ENCODE peak calls at places on chromosomes 4 and X, in seven cellular contexts. One of them, this sample, is unnamed.

GRCh38 chr4:30721353-30722091 is 1.4 kb downstream of the PCDH7 start:
- DNase-seq in GM12878: no peak
- DNase-seq in HCT116: no peak
- DNase-seq in SK-N-SH: peak; percentile 86
- DNase-seq in K562: no peak
- DNase-seq in H1: no peak
- DNase-seq in HepG2: no peak
- DNase-seq in this sample: no peak

GRCh38 chr4:131296192-131296591 is 1852.9 kb upstream of the PCDH10 start:
- DNase-seq in GM12878: no peak
- DNase-seq in HCT116: no peak
- DNase-seq in SK-N-SH: no peak
- DNase-seq in K562: no peak
- DNase-seq in H1: no peak
- DNase-seq in HepG2: no peak
- DNase-seq in this sample: no peak

GRCh38 chr4:46648088-46648744 is 258.3 kb upstream of the GABRA2 start:
- DNase-seq in GM12878: no peak
- DNase-seq in HCT116: no peak
- DNase-seq in SK-N-SH: peak; percentile 26
- DNase-seq in K562: no peak
- DNase-seq in H1: peak; percentile 66
- DNase-seq in HepG2: peak; percentile 37
- DNase-seq in this sample: peak; percentile 91

GRCh38 chrX:133254666-133255065 is 36.5 kb upstream of the TFDP3 start:
- DNase-seq in GM12878: no peak
- DNase-seq in HCT116: no peak
- DNase-seq in SK-N-SH: no peak
- DNase-seq in K562: no peak
- DNase-seq in H1: no peak
- DNase-seq in HepG2: peak; percentile 20
- DNase-seq in this sample: no peak

GRCh38 chrX:107766470-107767140 is 9.0 kb downstream of the TSC22D3 start:
- DNase-seq in GM12878: no peak
- DNase-seq in HCT116: no peak
- DNase-seq in SK-N-SH: no peak
- DNase-seq in K562: no peak
- DNase-seq in H1: no peak
- DNase-seq in HepG2: no peak
- DNase-seq in this sample: no peak

GRCh38 chr4:103853627-103854026 is 133.8 kb upstream of the TACR3 start:
- DNase-seq in GM12878: no peak
- DNase-seq in HCT116: no peak
- DNase-seq in SK-N-SH: no peak
- DNase-seq in K562: no peak
- DNase-seq in H1: no peak
- DNase-seq in HepG2: no peak
- DNase-seq in this sample: no peak

GRCh38 chr4:153483432-153484418 is 17.6 kb downstream of the TMEM131L start:
- DNase-seq in GM12878: no peak
- DNase-seq in HCT116: no peak
- DNase-seq in SK-N-SH: no peak
- DNase-seq in K562: no peak
- DNase-seq in H1: no peak
- DNase-seq in HepG2: no peak
- DNase-seq in this sample: no peak

GRCh38 chr4:15164571-15164970 is 162.3 kb downstream of the CPEB2 start:
- DNase-seq in GM12878: no peak
- DNase-seq in HCT116: no peak
- DNase-seq in SK-N-SH: no peak
- DNase-seq in K562: no peak
- DNase-seq in H1: no peak
- DNase-seq in HepG2: no peak
- DNase-seq in this sample: no peak

GRCh38 chr4:150033109-150033508 is 45.1 kb upstream of the DCLK2 start:
- DNase-seq in GM12878: no peak
- DNase-seq in HCT116: no peak
- DNase-seq in SK-N-SH: no peak
- DNase-seq in K562: no peak
- DNase-seq in H1: no peak
- DNase-seq in HepG2: no peak
- DNase-seq in this sample: no peak

GRCh38 chrX:46576458-46576857 is 2.9 kb downstream of the CHST7 start:
- DNase-seq in GM12878: no peak
- DNase-seq in HCT116: no peak
- DNase-seq in SK-N-SH: no peak
- DNase-seq in K562: no peak
- DNase-seq in H1: no peak
- DNase-seq in HepG2: no peak
- DNase-seq in this sample: no peak

GRCh38 chr4:6687947-6688878 is 5.5 kb upstream of the S100P start:
- DNase-seq in GM12878: no peak
- DNase-seq in HCT116: no peak
- DNase-seq in SK-N-SH: no peak
- DNase-seq in K562: no peak
- DNase-seq in H1: no peak
- DNase-seq in HepG2: peak; percentile 57
- DNase-seq in this sample: peak; percentile 88

GRCh38 chrX:38662640-38663039 is 101.3 kb downstream of the TSPAN7 start:
- DNase-seq in GM12878: no peak
- DNase-seq in HCT116: no peak
- DNase-seq in SK-N-SH: no peak
- DNase-seq in K562: no peak
- DNase-seq in H1: no peak
- DNase-seq in HepG2: no peak
- DNase-seq in this sample: no peak

GRCh38 chrX:30504309-30504708 is 73.3 kb downstream of the TASL start:
- DNase-seq in GM12878: peak; percentile 5
- DNase-seq in HCT116: peak; percentile 16
- DNase-seq in SK-N-SH: peak; percentile 8
- DNase-seq in K562: peak; percentile 3
- DNase-seq in H1: no peak
- DNase-seq in HepG2: peak; percentile 20
- DNase-seq in this sample: peak; percentile 61

GRCh38 chr4:25484243-25484721 is 107.2 kb downstream of the ANAPC4 start:
- DNase-seq in GM12878: peak; percentile 5
- DNase-seq in HCT116: no peak
- DNase-seq in SK-N-SH: no peak
- DNase-seq in K562: no peak
- DNase-seq in H1: no peak
- DNase-seq in HepG2: no peak
- DNase-seq in this sample: no peak

GRCh38 chrX:47218920-47219815 is 687 bp downstream of the CDK16 start:
- DNase-seq in GM12878: no peak
- DNase-seq in HCT116: no peak
- DNase-seq in SK-N-SH: peak; percentile 71
- DNase-seq in K562: peak; percentile 68
- DNase-seq in H1: no peak
- DNase-seq in HepG2: no peak
- DNase-seq in this sample: no peak

GRCh38 chrX:128457674-128458073 is 405.5 kb upstream of the ACTRT1 start:
- DNase-seq in GM12878: no peak
- DNase-seq in HCT116: no peak
- DNase-seq in SK-N-SH: no peak
- DNase-seq in K562: no peak
- DNase-seq in H1: no peak
- DNase-seq in HepG2: no peak
- DNase-seq in this sample: no peak

GRCh38 chr4:41257901-41258300 is 1.2 kb downstream of the UCHL1 start:
- DNase-seq in GM12878: no peak
- DNase-seq in HCT116: no peak
- DNase-seq in SK-N-SH: peak; percentile 18
- DNase-seq in K562: no peak
- DNase-seq in H1: no peak
- DNase-seq in HepG2: no peak
- DNase-seq in this sample: no peak

GRCh38 chrX:46912673-46913491 is 661 bp downstream of the JADE3 start:
- DNase-seq in GM12878: no peak
- DNase-seq in HCT116: no peak
- DNase-seq in SK-N-SH: peak; percentile 86
- DNase-seq in K562: peak; percentile 46
- DNase-seq in H1: no peak
- DNase-seq in HepG2: peak; percentile 39
- DNase-seq in this sample: peak; percentile 60

GRCh38 chrX:152821145-152821765 is 9.3 kb downstream of the CETN2 start:
- DNase-seq in GM12878: no peak
- DNase-seq in HCT116: peak; percentile 18
- DNase-seq in SK-N-SH: peak; percentile 49
- DNase-seq in K562: peak; percentile 53
- DNase-seq in H1: peak; percentile 9
- DNase-seq in HepG2: peak; percentile 23
- DNase-seq in this sample: peak; percentile 20

GRCh38 chr4:114334808-114335739 is 263.5 kb upstream of the UGT8 start:
- DNase-seq in GM12878: no peak
- DNase-seq in HCT116: no peak
- DNase-seq in SK-N-SH: peak; percentile 9
- DNase-seq in K562: no peak
- DNase-seq in H1: no peak
- DNase-seq in HepG2: no peak
- DNase-seq in this sample: no peak

GRCh38 chr4:163816494-163816893 is 322.0 kb downstream of the TMA16 start:
- DNase-seq in GM12878: no peak
- DNase-seq in HCT116: no peak
- DNase-seq in SK-N-SH: no peak
- DNase-seq in K562: no peak
- DNase-seq in H1: no peak
- DNase-seq in HepG2: no peak
- DNase-seq in this sample: no peak

GRCh38 chr4:159026329-159026728 is 76.5 kb upstream of the RAPGEF2 start:
- DNase-seq in GM12878: no peak
- DNase-seq in HCT116: no peak
- DNase-seq in SK-N-SH: no peak
- DNase-seq in K562: no peak
- DNase-seq in H1: no peak
- DNase-seq in HepG2: no peak
- DNase-seq in this sample: no peak

GRCh38 chr4:6277139-6277802 is 7.6 kb downstream of the WFS1 start:
- DNase-seq in GM12878: no peak
- DNase-seq in HCT116: no peak
- DNase-seq in SK-N-SH: no peak
- DNase-seq in K562: no peak
- DNase-seq in H1: no peak
- DNase-seq in HepG2: peak; percentile 47
- DNase-seq in this sample: no peak

GRCh38 chrX:10570601-10571000 is 49.8 kb downstream of the MID1 start:
- DNase-seq in GM12878: no peak
- DNase-seq in HCT116: no peak
- DNase-seq in SK-N-SH: no peak
- DNase-seq in K562: no peak
- DNase-seq in H1: no peak
- DNase-seq in HepG2: no peak
- DNase-seq in this sample: no peak

GRCh38 chrX:44996282-44996681 is 123.3 kb downstream of the KDM6A start:
- DNase-seq in GM12878: no peak
- DNase-seq in HCT116: no peak
- DNase-seq in SK-N-SH: no peak
- DNase-seq in K562: no peak
- DNase-seq in H1: no peak
- DNase-seq in HepG2: no peak
- DNase-seq in this sample: no peak

GRCh38 chrX:41142130-41142529 is 56.9 kb downstream of the USP9X start:
- DNase-seq in GM12878: no peak
- DNase-seq in HCT116: no peak
- DNase-seq in SK-N-SH: no peak
- DNase-seq in K562: no peak
- DNase-seq in H1: no peak
- DNase-seq in HepG2: no peak
- DNase-seq in this sample: no peak
- TF ChIP-seq JUND in GM12878: no peak
- TF ChIP-seq JUND in HCT116: no peak
- TF ChIP-seq JUND in SK-N-SH: no peak
- TF ChIP-seq JUND in K562: no peak
- TF ChIP-seq JUND in H1: no peak
- TF ChIP-seq JUND in HepG2: no peak
- TF ChIP-seq JUND in this sample: no peak

GRCh38 chrX:120365968-120366367 is 4.1 kb downstream of the ATP1B4 start:
- DNase-seq in GM12878: no peak
- DNase-seq in HCT116: no peak
- DNase-seq in SK-N-SH: no peak
- DNase-seq in K562: no peak
- DNase-seq in H1: no peak
- DNase-seq in HepG2: no peak
- DNase-seq in this sample: no peak

GRCh38 chrX:120366794-120367193 is 4.9 kb downstream of the ATP1B4 start:
- DNase-seq in GM12878: no peak
- DNase-seq in HCT116: no peak
- DNase-seq in SK-N-SH: no peak
- DNase-seq in K562: no peak
- DNase-seq in H1: no peak
- DNase-seq in HepG2: no peak
- DNase-seq in this sample: no peak

GRCh38 chrX:120367390-120368100 is 5.7 kb downstream of the ATP1B4 start:
- DNase-seq in GM12878: no peak
- DNase-seq in HCT116: no peak
- DNase-seq in SK-N-SH: no peak
- DNase-seq in K562: no peak
- DNase-seq in H1: no peak
- DNase-seq in HepG2: no peak
- DNase-seq in this sample: no peak

GRCh38 chrX:120361906-120362305 is at the start of gene ATP1B4:
- DNase-seq in GM12878: no peak
- DNase-seq in HCT116: no peak
- DNase-seq in SK-N-SH: no peak
- DNase-seq in K562: no peak
- DNase-seq in H1: no peak
- DNase-seq in HepG2: no peak
- DNase-seq in this sample: no peak

GRCh38 chrX:120365320-120365719 is 3.4 kb downstream of the ATP1B4 start:
- DNase-seq in GM12878: no peak
- DNase-seq in HCT116: no peak
- DNase-seq in SK-N-SH: peak; percentile 24
- DNase-seq in K562: peak; percentile 40
- DNase-seq in H1: no peak
- DNase-seq in HepG2: peak; percentile 6
- DNase-seq in this sample: no peak
- TF ChIP-seq JUND in GM12878: no peak
- TF ChIP-seq JUND in HCT116: no peak
- TF ChIP-seq JUND in SK-N-SH: no peak
- TF ChIP-seq JUND in K562: no peak
- TF ChIP-seq JUND in H1: no peak
- TF ChIP-seq JUND in HepG2: no peak
- TF ChIP-seq JUND in this sample: no peak

GRCh38 chr4:185726931-185727330 is 85.1 kb downstream of the SORBS2 start:
- DNase-seq in GM12878: no peak
- DNase-seq in HCT116: no peak
- DNase-seq in SK-N-SH: no peak
- DNase-seq in K562: no peak
- DNase-seq in H1: no peak
- DNase-seq in HepG2: no peak
- DNase-seq in this sample: no peak
- TF ChIP-seq JUND in GM12878: no peak
- TF ChIP-seq JUND in HCT116: no peak
- TF ChIP-seq JUND in SK-N-SH: no peak
- TF ChIP-seq JUND in K562: no peak
- TF ChIP-seq JUND in H1: no peak
- TF ChIP-seq JUND in HepG2: no peak
- TF ChIP-seq JUND in this sample: no peak

DNA sequence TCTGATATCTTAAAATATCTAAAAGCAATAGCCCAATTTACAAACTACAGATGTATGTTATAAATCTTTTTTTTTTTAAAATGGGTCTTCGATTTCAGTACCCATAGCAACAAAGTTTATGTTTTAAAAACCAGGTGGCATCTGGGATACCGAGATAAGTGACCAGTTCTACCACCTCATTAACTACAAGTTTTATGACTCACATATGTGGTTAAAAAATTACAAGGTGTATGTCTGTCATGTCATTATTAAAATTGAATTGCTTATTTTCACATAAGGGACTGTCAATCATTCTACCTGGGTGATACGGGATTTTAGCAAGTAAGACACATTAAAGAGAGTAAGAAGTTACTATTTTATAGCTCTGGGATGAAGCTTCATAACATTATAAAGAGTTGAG is 192.0 kb upstream of the ETNPPL start:
- DNase-seq in GM12878: no peak
- DNase-seq in HCT116: no peak
- DNase-seq in SK-N-SH: no peak
- DNase-seq in K562: peak; percentile 37
- DNase-seq in H1: no peak
- DNase-seq in HepG2: no peak
- DNase-seq in this sample: no peak
- TF ChIP-seq JUND in GM12878: no peak
- TF ChIP-seq JUND in HCT116: no peak
- TF ChIP-seq JUND in SK-N-SH: no peak
- TF ChIP-seq JUND in K562: peak; percentile 63
- TF ChIP-seq JUND in H1: no peak
- TF ChIP-seq JUND in HepG2: no peak
- TF ChIP-seq JUND in this sample: no peak